ENCODE peak calls at places on chromosomes 7 and 10, in seven cellular contexts. One of them, this sample, is unnamed.

GRCh38 chr10:122057841-122058240 is 68.9 kb downstream of the TACC2 start:
- DNase-seq in sigmoid colon: peak; percentile 15
- DNase-seq in Panc1: no peak
- DNase-seq in mucosa of descending colon: no peak
- DNase-seq in psoas muscle: no peak
- DNase-seq in GM23248: no peak
- DNase-seq in aorta: no peak
- DNase-seq in this sample: no peak

GRCh38 chr10:126459878-126460481 is 71.7 kb upstream of the ADAM12 start:
- DNase-seq in GM23248: peak; percentile 96
- DNase-seq in Panc1: peak; percentile 88
- DNase-seq in sigmoid colon: no peak
- DNase-seq in mucosa of descending colon: no peak
- DNase-seq in aorta: no peak
- DNase-seq in psoas muscle: no peak
- DNase-seq in this sample: no peak

GRCh38 chr7:127941471-127941870 is 89.8 kb downstream of the LRRC4 start:
- DNase-seq in mucosa of descending colon: no peak
- DNase-seq in psoas muscle: no peak
- DNase-seq in GM23248: no peak
- DNase-seq in aorta: no peak
- DNase-seq in sigmoid colon: no peak
- DNase-seq in Panc1: no peak
- DNase-seq in this sample: no peak

GRCh38 chr10:60413306-60414012 is 23.8 kb upstream of the ANK3 start:
- DNase-seq in sigmoid colon: no peak
- DNase-seq in psoas muscle: no peak
- DNase-seq in GM23248: no peak
- DNase-seq in mucosa of descending colon: no peak
- DNase-seq in Panc1: no peak
- DNase-seq in aorta: no peak
- DNase-seq in this sample: no peak

GRCh38 chr7:101743241-101743994 is 74.0 kb upstream of the CUX1 start:
- DNase-seq in psoas muscle: peak; percentile 61
- DNase-seq in GM23248: peak; percentile 78
- DNase-seq in mucosa of descending colon: peak; percentile 76
- DNase-seq in Panc1: no peak
- DNase-seq in sigmoid colon: peak; percentile 77
- DNase-seq in aorta: peak; percentile 64
- DNase-seq in this sample: peak; percentile 50

GRCh38 chr10:804191-804781 is 114.8 kb upstream of the DIP2C start:
- DNase-seq in mucosa of descending colon: no peak
- DNase-seq in GM23248: no peak
- DNase-seq in psoas muscle: no peak
- DNase-seq in Panc1: no peak
- DNase-seq in aorta: no peak
- DNase-seq in sigmoid colon: no peak
- DNase-seq in this sample: peak; percentile 55

GRCh38 chr7:388461-388960 is 98.5 kb downstream of the FOXL3 start:
- DNase-seq in GM23248: no peak
- DNase-seq in sigmoid colon: no peak
- DNase-seq in Panc1: no peak
- DNase-seq in aorta: peak; percentile 35
- DNase-seq in mucosa of descending colon: no peak
- DNase-seq in psoas muscle: no peak
- DNase-seq in this sample: no peak

GRCh38 chr10:101965075-101965765 is 90.8 kb downstream of the ARMH3 start:
- DNase-seq in mucosa of descending colon: no peak
- DNase-seq in Panc1: no peak
- DNase-seq in sigmoid colon: no peak
- DNase-seq in psoas muscle: no peak
- DNase-seq in GM23248: no peak
- DNase-seq in aorta: no peak
- DNase-seq in this sample: no peak

GRCh38 chr10:131762789-131763696 is 137.8 kb upstream of the PPP2R2D start:
- DNase-seq in mucosa of descending colon: no peak
- DNase-seq in Panc1: no peak
- DNase-seq in psoas muscle: no peak
- DNase-seq in GM23248: no peak
- DNase-seq in aorta: no peak
- DNase-seq in sigmoid colon: no peak
- DNase-seq in this sample: no peak

GRCh38 chr7:47231627-47232026 is 350.3 kb downstream of the TNS3 start:
- DNase-seq in psoas muscle: no peak
- DNase-seq in Panc1: no peak
- DNase-seq in aorta: no peak
- DNase-seq in mucosa of descending colon: no peak
- DNase-seq in GM23248: no peak
- DNase-seq in sigmoid colon: no peak
- DNase-seq in this sample: no peak

GRCh38 chr7:95545007-95545615 is 51.2 kb downstream of the PDK4 start:
- DNase-seq in psoas muscle: no peak
- DNase-seq in mucosa of descending colon: peak; percentile 79
- DNase-seq in sigmoid colon: peak; percentile 83
- DNase-seq in aorta: peak; percentile 45
- DNase-seq in GM23248: peak; percentile 81
- DNase-seq in Panc1: peak; percentile 78
- DNase-seq in this sample: no peak

GRCh38 chr7:132491546-132491945 is 84.7 kb downstream of the PLXNA4 start:
- DNase-seq in mucosa of descending colon: no peak
- DNase-seq in sigmoid colon: no peak
- DNase-seq in Panc1: no peak
- DNase-seq in aorta: no peak
- DNase-seq in GM23248: no peak
- DNase-seq in psoas muscle: no peak
- DNase-seq in this sample: no peak

GRCh38 chr10:7819126-7819470 is 793 bp downstream of the TAF3 start:
- DNase-seq in Panc1: no peak
- DNase-seq in aorta: peak; percentile 49
- DNase-seq in psoas muscle: peak; percentile 19
- DNase-seq in GM23248: peak; percentile 84
- DNase-seq in mucosa of descending colon: peak; percentile 77
- DNase-seq in sigmoid colon: no peak
- DNase-seq in this sample: no peak

GRCh38 chr7:154503962-154504550 is 451.9 kb downstream of the DPP6 start:
- DNase-seq in aorta: no peak
- DNase-seq in psoas muscle: no peak
- DNase-seq in Panc1: peak; percentile 41
- DNase-seq in mucosa of descending colon: peak; percentile 4
- DNase-seq in sigmoid colon: no peak
- DNase-seq in GM23248: peak; percentile 53
- DNase-seq in this sample: no peak

GRCh38 chr10:24685958-24686540 is 37.6 kb downstream of the ARHGAP21 start:
- DNase-seq in Panc1: no peak
- DNase-seq in aorta: peak; percentile 62
- DNase-seq in GM23248: peak; percentile 57
- DNase-seq in sigmoid colon: no peak
- DNase-seq in psoas muscle: no peak
- DNase-seq in mucosa of descending colon: no peak
- DNase-seq in this sample: no peak

GRCh38 chr10:61795551-61795950 is 105.9 kb upstream of the ARID5B start:
- DNase-seq in aorta: no peak
- DNase-seq in psoas muscle: no peak
- DNase-seq in GM23248: no peak
- DNase-seq in Panc1: no peak
- DNase-seq in sigmoid colon: no peak
- DNase-seq in mucosa of descending colon: no peak
- DNase-seq in this sample: no peak

GRCh38 chr10:68284597-68284996 is 47.3 kb upstream of the HNRNPH3 start:
- DNase-seq in sigmoid colon: no peak
- DNase-seq in mucosa of descending colon: no peak
- DNase-seq in Panc1: no peak
- DNase-seq in GM23248: no peak
- DNase-seq in aorta: no peak
- DNase-seq in psoas muscle: no peak
- DNase-seq in this sample: no peak

GRCh38 chr10:12975266-12975665 is 26.2 kb downstream of the CCDC3 start:
- DNase-seq in GM23248: no peak
- DNase-seq in Panc1: no peak
- DNase-seq in mucosa of descending colon: peak; percentile 42
- DNase-seq in sigmoid colon: no peak
- DNase-seq in psoas muscle: no peak
- DNase-seq in aorta: no peak
- DNase-seq in this sample: no peak

GRCh38 chr7:36690514-36691187 is 33.6 kb downstream of the AOAH start:
- DNase-seq in Panc1: no peak
- DNase-seq in GM23248: no peak
- DNase-seq in aorta: no peak
- DNase-seq in psoas muscle: no peak
- DNase-seq in sigmoid colon: no peak
- DNase-seq in mucosa of descending colon: no peak
- DNase-seq in this sample: no peak

GRCh38 chr7:36686499-36686898 is 37.8 kb downstream of the AOAH start:
- DNase-seq in mucosa of descending colon: no peak
- DNase-seq in GM23248: no peak
- DNase-seq in aorta: no peak
- DNase-seq in Panc1: no peak
- DNase-seq in psoas muscle: no peak
- DNase-seq in sigmoid colon: no peak
- DNase-seq in this sample: no peak

GRCh38 chr7:36691983-36692382 is 32.3 kb downstream of the AOAH start:
- DNase-seq in mucosa of descending colon: no peak
- DNase-seq in aorta: no peak
- DNase-seq in psoas muscle: no peak
- DNase-seq in Panc1: no peak
- DNase-seq in GM23248: no peak
- DNase-seq in sigmoid colon: no peak
- DNase-seq in this sample: no peak

DNA sequence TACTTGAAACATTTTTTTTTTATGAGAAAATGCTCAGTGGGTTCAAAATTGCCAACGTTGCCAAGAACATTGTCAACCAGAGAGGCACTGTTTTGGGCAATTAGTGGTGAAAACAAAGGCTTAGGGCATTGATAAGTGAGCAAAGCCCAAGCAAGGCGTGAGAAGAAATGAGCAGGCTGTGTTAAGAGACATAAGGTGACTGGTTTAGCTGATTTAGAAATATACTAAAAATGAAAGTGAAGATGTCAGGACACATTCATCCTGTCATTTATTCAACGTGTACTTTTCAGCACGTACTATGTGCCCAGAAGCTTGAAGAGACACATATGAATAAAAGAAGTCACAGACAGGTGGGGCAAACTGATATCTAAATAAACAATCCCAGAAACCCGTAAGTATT is 31.9 kb downstream of the AOAH start:
- DNase-seq in aorta: no peak
- DNase-seq in Panc1: no peak
- DNase-seq in sigmoid colon: no peak
- DNase-seq in psoas muscle: no peak
- DNase-seq in GM23248: no peak
- DNase-seq in mucosa of descending colon: no peak
- DNase-seq in this sample: no peak
- H3K4me1 ChIP-seq in aorta: no peaks in the 10 kb centered on the region
- H3K4me1 ChIP-seq in Panc1: no peaks in the 10 kb centered on the region
- H3K4me1 ChIP-seq in sigmoid colon: no peaks in the 10 kb centered on the region
- H3K4me1 ChIP-seq in psoas muscle: no peaks in the 10 kb centered on the region
- H3K4me1 ChIP-seq in GM23248: no peaks in the 10 kb centered on the region
- H3K4me1 ChIP-seq in mucosa of descending colon: no peaks in the 10 kb centered on the region
- H3K4me1 ChIP-seq in this sample: no peaks in the 10 kb centered on the region

GRCh38 chr10:124746992-124747391 is 2.8 kb upstream of the FAM53B start:
- DNase-seq in GM23248: no peak
- DNase-seq in aorta: no peak
- DNase-seq in Panc1: no peak
- DNase-seq in sigmoid colon: no peak
- DNase-seq in mucosa of descending colon: peak; percentile 52
- DNase-seq in psoas muscle: no peak
- DNase-seq in this sample: no peak

GRCh38 chr10:124744688-124745055 is 494 bp upstream of the FAM53B start:
- DNase-seq in GM23248: peak; percentile 76
- DNase-seq in sigmoid colon: no peak
- DNase-seq in aorta: no peak
- DNase-seq in mucosa of descending colon: no peak
- DNase-seq in psoas muscle: no peak
- DNase-seq in Panc1: no peak
- DNase-seq in this sample: no peak

GRCh38 chr10:124744047-124744687 is at the start of gene FAM53B:
- DNase-seq in aorta: peak; percentile 90
- DNase-seq in sigmoid colon: peak; percentile 91
- DNase-seq in GM23248: peak; percentile 95
- DNase-seq in Panc1: no peak
- DNase-seq in psoas muscle: peak; percentile 91
- DNase-seq in mucosa of descending colon: peak; percentile 85
- DNase-seq in this sample: peak; percentile 87

GRCh38 chr10:124745678-124746077 is 1.5 kb upstream of the FAM53B start:
- DNase-seq in Panc1: peak; percentile 39
- DNase-seq in sigmoid colon: no peak
- DNase-seq in GM23248: peak; percentile 66
- DNase-seq in psoas muscle: no peak
- DNase-seq in aorta: no peak
- DNase-seq in mucosa of descending colon: peak; percentile 62
- DNase-seq in this sample: no peak

DNA sequence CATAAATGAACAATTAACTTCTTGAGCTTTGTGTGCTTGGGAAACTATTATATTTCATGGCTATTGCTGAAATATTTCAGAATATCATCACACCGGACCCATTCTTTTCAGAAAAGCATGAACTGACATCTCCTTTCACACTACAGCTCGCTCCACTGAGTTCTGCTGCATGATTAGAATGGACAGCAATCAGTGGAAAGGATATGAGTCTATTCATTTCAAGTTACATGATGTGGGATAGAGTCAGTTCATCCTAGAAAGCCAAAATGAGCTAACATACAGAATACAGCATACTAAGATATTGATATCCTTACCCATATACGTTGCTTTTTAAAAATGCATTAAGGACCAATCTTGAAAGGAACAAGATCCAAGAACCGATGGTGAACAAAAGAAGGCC is 1.1 kb upstream of the FAM53B start:
- DNase-seq in Panc1: no peak
- DNase-seq in sigmoid colon: no peak
- DNase-seq in GM23248: no peak
- DNase-seq in mucosa of descending colon: no peak
- DNase-seq in aorta: no peak
- DNase-seq in psoas muscle: no peak
- DNase-seq in this sample: no peak
- H3K4me3 ChIP-seq in Panc1: no peak overlapping the region
- H3K4me3 ChIP-seq in sigmoid colon: no peak overlapping the region
- H3K4me3 ChIP-seq in GM23248: no peak overlapping the region
- H3K4me3 ChIP-seq in mucosa of descending colon: no peak overlapping the region
- H3K4me3 ChIP-seq in aorta: no peak overlapping the region
- H3K4me3 ChIP-seq in psoas muscle: no peak overlapping the region
- H3K4me3 ChIP-seq in this sample: no peak overlapping the region

DNA sequence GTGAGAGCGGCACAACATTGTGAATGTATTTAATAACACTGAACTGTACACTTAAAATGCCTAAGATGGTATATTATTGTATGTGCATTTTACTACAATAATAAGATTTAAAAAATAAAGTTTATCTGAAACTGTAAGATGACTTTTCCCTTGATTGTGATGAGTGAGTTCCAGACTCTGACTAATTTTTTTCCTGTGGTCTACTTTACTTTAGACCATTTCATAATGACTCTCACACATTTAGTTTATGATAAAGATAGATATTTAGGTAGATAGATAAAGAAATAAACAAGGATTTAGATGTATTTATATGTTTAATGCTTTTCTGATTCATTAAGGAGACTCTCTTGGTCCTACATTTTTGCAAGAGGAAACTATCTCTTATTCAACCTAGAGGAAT is 835.9 kb upstream of the SORCS1 start:
- DNase-seq in GM23248: peak; percentile 9
- DNase-seq in psoas muscle: no peak
- DNase-seq in sigmoid colon: no peak
- DNase-seq in Panc1: no peak
- DNase-seq in aorta: no peak
- DNase-seq in mucosa of descending colon: no peak
- DNase-seq in this sample: no peak
- H3K9me3 ChIP-seq in GM23248: no peaks in the 10 kb centered on the region
- H3K9me3 ChIP-seq in psoas muscle: no peaks in the 10 kb centered on the region
- H3K9me3 ChIP-seq in sigmoid colon: no peaks in the 10 kb centered on the region
- H3K9me3 ChIP-seq in Panc1: no peaks in the 10 kb centered on the region
- H3K9me3 ChIP-seq in aorta: no peaks in the 10 kb centered on the region
- H3K9me3 ChIP-seq in mucosa of descending colon: no peaks in the 10 kb centered on the region
- H3K9me3 ChIP-seq in this sample: no peaks in the 10 kb centered on the region

GRCh38 chr7:138926241-138926612 is 55.0 kb downstream of the KIAA1549 start:
- DNase-seq in sigmoid colon: no peak
- DNase-seq in Panc1: no peak
- DNase-seq in mucosa of descending colon: no peak
- DNase-seq in GM23248: no peak
- DNase-seq in psoas muscle: no peak
- DNase-seq in aorta: no peak
- DNase-seq in this sample: no peak
- H3K4me1 ChIP-seq in sigmoid colon: no peaks in the 10 kb centered on the region
- H3K4me1 ChIP-seq in Panc1: no peaks in the 10 kb centered on the region
- H3K4me1 ChIP-seq in mucosa of descending colon: no peaks in the 10 kb centered on the region
- H3K4me1 ChIP-seq in GM23248: peaks cover 7% of the 10 kb centered on the region
- H3K4me1 ChIP-seq in psoas muscle: no peaks in the 10 kb centered on the region
- H3K4me1 ChIP-seq in aorta: no peaks in the 10 kb centered on the region
- H3K4me1 ChIP-seq in this sample: no peaks in the 10 kb centered on the region